ENCODE peak calls at places on chromosomes 1 and 21, in four cellular contexts. F is fibroblast of lung, D is adrenal gland, L is DND-41. E is an unnamed sample.
A peak's percentile ranks its signal among the peaks of the same experiment; 100 is the strongest.

GRCh38 chr1:45913183-45913924 is 109.9 kb downstream of the MAST2 start:
- DNase-seq in F (peak; percentile 98), D (peak; percentile 90), L (no peak), E (no peak)

GRCh38 chr1:2350911-2351655 is 40.3 kb downstream of the MORN1 start:
- DNase-seq in F (no peak), D (no peak), L (no peak), E (no peak)

GRCh38 chr1:156571261-156571958 is 955 bp downstream of the IQGAP3 start:
- DNase-seq in F (peak; percentile 92), D (no peak), L (no peak), E (no peak)

GRCh38 chr1:214050513-214051401 is 63.0 kb downstream of the PROX1 start:
- DNase-seq in F (no peak), D (no peak), L (no peak), E (no peak)

GRCh38 chr1:36885537-36886441 is 148.5 kb downstream of the GRIK3 start:
- DNase-seq in F (no peak), D (no peak), L (no peak), E (no peak)

GRCh38 chr1:56719171-56719570 is 74.1 kb downstream of the PRKAA2 start:
- DNase-seq in F (no peak), D (no peak), L (no peak), E (no peak)

GRCh38 chr1:230141002-230141648 is 74.1 kb downstream of the GALNT2 start:
- DNase-seq in F (peak; percentile 75), D (no peak), L (peak; percentile 38), E (no peak)

GRCh38 chr1:94022471-94023189 is 98.3 kb downstream of the ABCA4 start:
- DNase-seq in F (peak; percentile 98), D (no peak), L (no peak), E (no peak)

GRCh38 chr1:226698659-226699058 is 40.4 kb downstream of the ITPKB start:
- DNase-seq in F (no peak), D (no peak), L (no peak), E (peak; percentile 12)

GRCh38 chr1:114238066-114238465 is 84.4 kb upstream of the SYT6 start:
- DNase-seq in F (no peak), D (no peak), L (no peak), E (no peak)

GRCh38 chr1:224524679-224525078 is 90.1 kb upstream of the WDR26 start:
- DNase-seq in F (peak; percentile 85), D (no peak), L (no peak), E (no peak)

GRCh38 chr1:240843798-240844197 is 231.8 kb upstream of the GREM2 start:
- DNase-seq in F (no peak), D (no peak), L (no peak), E (no peak)

GRCh38 chr1:203607169-203607873 is 19.3 kb upstream of the ATP2B4 start:
- DNase-seq in F (peak; percentile 95), D (peak; percentile 90), L (peak; percentile 84), E (peak; percentile 82)

GRCh38 chr1:226975259-226975908 is 35.3 kb downstream of the COQ8A start:
- DNase-seq in F (no peak), D (no peak), L (no peak), E (no peak)

GRCh38 chr1:50974618-50974935 is 4.5 kb downstream of the CDKN2C start:
- DNase-seq in F (no peak), D (no peak), L (no peak), E (no peak)

GRCh38 chr1:216742625-216743024 is 19.4 kb upstream of the ESRRG start:
- DNase-seq in F (no peak), D (no peak), L (no peak), E (no peak)

GRCh38 chr1:8351693-8352470 is 34.0 kb downstream of the SLC45A1 start:
- DNase-seq in F (no peak), D (no peak), L (peak; percentile 38), E (no peak)

GRCh38 chr1:161705537-161705936 is 1.5 kb upstream of the FCRLA start:
- DNase-seq in F (no peak), D (no peak), L (no peak), E (no peak)

GRCh38 chr1:171506525-171507304 is 21.4 kb downstream of the PRRC2C start:
- DNase-seq in F (peak; percentile 36), D (no peak), L (peak; percentile 28), E (no peak)

GRCh38 chr1:179025975-179026812 is 500 bp downstream of the FAM20B start:
- DNase-seq in F (peak; percentile 51), D (peak; percentile 80), L (peak; percentile 82), E (peak; percentile 71)

GRCh38 chr21:42305707-42306147 is 9.5 kb downstream of the TFF3 start:
- DNase-seq in F (no peak), D (no peak), L (no peak), E (no peak)

GRCh38 chr1:200837931-200838571 is 34.7 kb upstream of the GPR25 start:
- DNase-seq in F (peak; percentile 7), D (no peak), L (no peak), E (no peak)

GRCh38 chr1:7984826-7985225 is 23.3 kb downstream of the PARK7 start:
- DNase-seq in F (no peak), D (no peak), L (no peak), E (no peak)

GRCh38 chr1:237016626-237017025 is 12.4 kb upstream of the MT1HL1 start:
- DNase-seq in F (no peak), D (no peak), L (no peak), E (no peak)

GRCh38 chr1:162988869-162989268 is 80.3 kb upstream of the RGS4 start:
- DNase-seq in F (no peak), D (no peak), L (no peak), E (no peak)

GRCh38 chr1:212678456-212679410 is 20.9 kb downstream of the BATF3 start:
- DNase-seq in F (no peak), D (no peak), L (no peak), E (no peak)

GRCh38 chr1:84505167-84506001 is 802 bp upstream of the SPATA1 start:
- DNase-seq in F (peak; percentile 8), D (peak; percentile 62), L (no peak), E (no peak)

GRCh38 chr1:147292012-147292411 is 49.5 kb downstream of the CHD1L start:
- DNase-seq in F (peak; percentile 90), D (no peak), L (no peak), E (no peak)

GRCh38 chr1:115476616-115477015 is 138.6 kb upstream of the NGF start:
- DNase-seq in F (no peak), D (no peak), L (no peak), E (no peak)

GRCh38 chr1:69138172-69138571 is 429.6 kb upstream of the LRRC7 start:
- DNase-seq in F (no peak), D (no peak), L (no peak), E (no peak)

GRCh38 chr1:114558548-114558947 is 22.9 kb downstream of the BCAS2 start:
- DNase-seq in F (no peak), D (no peak), L (no peak), E (no peak)

GRCh38 chr1:158037876-158038359 is 44.5 kb downstream of the KIRREL1 start:
- DNase-seq in F (peak; percentile 51), D (peak; percentile 65), L (no peak), E (no peak)

GRCh38 chr1:192869308-192869940 is 60.6 kb downstream of the RGS2 start:
- DNase-seq in F (no peak), D (peak; percentile 51), L (no peak), E (no peak)

GRCh38 chr1:4169991-4170390 is 269.9 kb upstream of the C1orf174 start:
- DNase-seq in F (no peak), D (no peak), L (no peak), E (no peak)

GRCh38 chr21:32131960-32132359 is 146.9 kb downstream of the MIS18A start:
- DNase-seq in F (peak; percentile 42), D (peak; percentile 34), L (no peak), E (no peak)

GRCh38 chr1:58812926-58813325 is 29.1 kb upstream of the JUN start:
- DNase-seq in F (no peak), D (no peak), L (no peak), E (peak; percentile 44)

GRCh38 chr1:208513799-208514198 is 269.6 kb upstream of the PLXNA2 start:
- DNase-seq in F (peak; percentile 17), D (no peak), L (no peak), E (no peak)

DNA sequence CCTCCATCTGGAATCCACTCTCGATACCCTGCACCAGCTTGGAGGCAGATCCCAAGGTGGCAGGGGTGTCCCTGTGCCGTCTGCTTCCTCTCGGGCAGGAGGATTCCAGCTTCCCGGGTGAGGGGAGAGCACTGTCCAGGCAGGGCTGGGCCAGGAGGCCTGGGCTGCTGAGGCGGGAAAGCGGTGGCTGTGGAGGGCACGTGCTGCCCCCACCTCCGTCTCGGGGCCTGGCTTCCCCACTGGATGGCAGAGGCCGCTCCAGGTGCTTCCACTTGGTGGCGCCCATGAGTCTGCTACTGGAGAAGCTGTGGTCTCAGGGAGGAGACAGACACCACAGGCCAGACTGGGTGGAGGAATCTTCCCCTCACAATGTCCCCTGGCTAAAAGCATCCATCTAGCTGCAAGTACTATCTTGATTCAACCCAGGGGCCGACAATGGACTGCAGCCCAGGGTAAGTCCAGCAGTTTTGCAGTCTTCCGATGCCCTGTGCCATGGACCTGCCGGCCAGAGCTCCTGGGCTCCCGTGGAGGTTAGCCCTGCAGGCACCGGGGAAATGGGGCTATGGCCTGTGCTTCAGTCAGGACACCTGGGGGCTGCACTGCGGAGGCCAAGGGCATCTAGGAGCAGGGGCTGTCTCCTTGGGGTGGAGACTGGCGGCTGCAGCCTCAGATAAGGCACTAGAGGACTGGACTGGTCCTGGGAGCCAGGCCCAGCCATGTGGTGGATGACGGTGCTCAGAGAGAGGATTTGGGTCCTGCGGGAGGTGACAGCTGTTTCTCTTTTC is 41.3 kb upstream of the EIF4G3 start:
- DNase-seq in F (no peak), D (peak; percentile 52), L (peak; percentile 48), E (no peak)
- TF ChIP-seq CTCF in F (peak; percentile 53), D (no peak), L (peak; percentile 65), E (no peak)

DNA sequence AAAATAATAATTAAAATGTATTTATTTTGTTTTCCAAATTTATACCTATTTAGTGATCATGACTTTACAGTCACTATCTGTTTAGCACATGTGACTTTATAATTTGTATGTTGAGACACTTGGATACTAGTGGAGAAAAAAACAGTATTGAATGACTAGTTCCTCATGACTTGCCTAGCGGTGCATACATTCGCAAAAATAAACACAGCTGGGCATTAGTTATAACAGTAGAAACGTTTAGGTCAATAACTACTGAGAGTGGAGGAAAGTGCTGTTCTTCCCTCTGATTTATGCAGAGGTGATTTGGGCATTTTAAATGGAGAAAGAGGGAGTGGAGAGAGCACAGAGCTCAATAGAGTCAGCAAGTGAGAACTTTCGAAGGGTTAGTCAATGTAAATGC is 1679.0 kb upstream of the B3GALT2 start:
- DNase-seq in F (no peak), D (no peak), L (no peak), E (no peak)
- H3K27ac ChIP-seq in F (no peak overlapping the region), D (no peak overlapping the region), L (no peak overlapping the region), E (no peak overlapping the region)

GRCh38 chr1:225695578-225696332 is 42.8 kb upstream of the ENAH start:
- DNase-seq in F (no peak), D (no peak), L (no peak), E (no peak)
- H3K4me3 ChIP-seq in F (no peak overlapping the region), D (no peak overlapping the region), L (no peak overlapping the region), E (no peak overlapping the region)

GRCh38 chr1:16289959-16290358 is 53.0 kb upstream of the CPLANE2 start:
- DNase-seq in F (no peak), D (no peak), L (no peak), E (no peak)
- TF ChIP-seq CTCF in F (peak; percentile 8), D (no peak), L (no peak), E (no peak)

DNA sequence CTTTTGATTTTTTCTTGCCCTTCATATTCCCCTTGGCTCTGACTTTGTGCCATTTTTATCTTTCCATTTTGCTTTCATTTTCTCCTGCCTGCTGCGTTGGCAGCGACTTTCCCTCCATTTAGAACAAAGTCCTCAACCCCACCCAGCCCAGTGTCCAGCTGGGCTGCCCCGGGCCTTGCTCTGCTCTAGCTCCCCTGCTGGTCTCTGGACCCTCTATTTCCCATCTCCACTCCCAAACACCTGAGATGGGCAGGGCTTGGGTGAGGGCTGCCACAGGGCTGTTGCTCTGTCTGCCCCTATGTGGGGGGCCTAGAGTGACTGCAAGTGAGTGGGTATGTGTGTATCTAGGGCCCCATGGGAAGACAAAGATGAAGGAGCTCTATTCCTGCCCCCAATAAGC is 7.3 kb upstream of the ADAM15 start:
- DNase-seq in F (no peak), D (no peak), L (no peak), E (no peak)
- H3K27ac ChIP-seq in F (no peak overlapping the region), D (no peak overlapping the region), L (no peak overlapping the region), E (no peak overlapping the region)

E was measured in CD8-positive, alpha-beta T cell.